ENCODE peak calls at places on chromosomes 5 and 9, in eight cellular contexts. V is fibroblast of lung; Q is GM20000; L is activated CD4-positive, alpha-beta T cell treated with anti-CD3 and anti-CD28 coated beads for 4 hours; O is foreskin keratinocyte; Z is foreskin fibroblast; W is MM.1S; E is A549. K is an unnamed sample.

GRCh38 chr9:68522954-68523353 is 17.7 kb downstream of the TMEM252 start:
- DNase-seq in L (no peak), W (no peak), O (no peak), Q (no peak), V (no peak), E (no peak), Z (no peak), K (no peak)

GRCh38 chr9:114718801-114719221 is 36.8 kb upstream of the TEX48 start:
- DNase-seq in L (peak), E (no peak), W (no peak), V (no peak), O (peak), Q (peak), Z (no peak), K (no peak)

GRCh38 chr5:34927785-34928184 is 1.6 kb upstream of the DNAJC21 start:
- DNase-seq in Z (no peak), L (no peak), W (no peak), V (no peak), O (no peak), Q (no peak), E (no peak), K (no peak)

GRCh38 chr9:134946663-134947062 is 29.0 kb upstream of the FCN1 start:
- DNase-seq in L (no peak), V (no peak), W (no peak), Q (no peak), O (no peak), E (no peak), Z (no peak), K (no peak)

GRCh38 chr9:33703430-33704096 is 91.8 kb upstream of the PRSS3 start:
- DNase-seq in L (no peak), O (no peak), Q (no peak), Z (no peak), V (no peak), E (no peak), W (no peak), K (peak)

GRCh38 chr5:172038167-172038566 is 31.7 kb upstream of the FBXW11 start:
- DNase-seq in E (no peak), Q (no peak), O (no peak), L (no peak), W (no peak), Z (no peak), V (no peak), K (no peak)

GRCh38 chr9:89508951-89509607 is 11.2 kb upstream of the SEMA4D start:
- DNase-seq in W (no peak), L (no peak), O (no peak), Z (no peak), V (no peak), E (no peak), Q (no peak), K (no peak)

GRCh38 chr9:89497978-89498844 is at the start of gene SEMA4D:
- DNase-seq in W (peak), O (no peak), V (peak), Z (peak), E (peak), Q (peak), L (peak), K (peak)

GRCh38 chr9:121878208-121878835 is 214.8 kb downstream of the TTLL11 start:
- DNase-seq in V (no peak), E (no peak), Z (no peak), L (no peak), O (no peak), W (no peak), Q (no peak), K (no peak)

GRCh38 chr9:25994605-25995004 is 316.4 kb upstream of the TUSC1 start:
- DNase-seq in Z (no peak), E (no peak), L (no peak), O (no peak), V (no peak), W (no peak), Q (no peak), K (peak)

GRCh38 chr9:76654575-76654974 is 109.7 kb upstream of the PCA3 start:
- DNase-seq in L (no peak), E (no peak), W (no peak), O (peak), Z (peak), Q (no peak), V (peak), K (peak)

GRCh38 chr9:128505414-128505765 is 871 bp downstream of the GLE1 start:
- DNase-seq in Z (peak), V (peak), E (peak), O (peak), W (no peak), L (no peak), Q (no peak), K (no peak)

GRCh38 chr9:2023532-2023931 is 8.4 kb downstream of the SMARCA2 start:
- DNase-seq in Z (no peak), E (no peak), V (no peak), Q (no peak), W (no peak), L (no peak), O (no peak), K (peak)

GRCh38 chr9:99296375-99296951 is 74.4 kb downstream of the SEC61B start:
- DNase-seq in E (no peak), Z (peak), L (peak), Q (peak), V (peak), W (no peak), O (no peak), K (no peak)

GRCh38 chr5:124395899-124396298 is 350.5 kb downstream of the ZNF608 start:
- DNase-seq in V (no peak), E (no peak), W (no peak), O (no peak), Q (no peak), Z (no peak), L (no peak), K (no peak)

GRCh38 chr9:136190656-136191548 is 14.0 kb downstream of the LHX3 start:
- DNase-seq in E (no peak), V (no peak), O (no peak), W (no peak), L (no peak), Q (no peak), Z (no peak), K (no peak)

GRCh38 chr9:35683323-35683722 is 6.4 kb downstream of the TPM2 start:
- DNase-seq in E (no peak), L (no peak), V (no peak), Q (no peak), O (no peak), Z (no peak), W (no peak), K (no peak)

GRCh38 chr9:129352157-129352870 is 174.3 kb upstream of the IER5L start:
- DNase-seq in Z (peak), L (no peak), V (no peak), O (no peak), E (no peak), Q (no peak), W (no peak), K (no peak)

GRCh38 chr5:168788107-168788506 is 208.9 kb upstream of the PANK3 start:
- DNase-seq in L (no peak), V (no peak), W (no peak), E (no peak), O (no peak), Z (no peak), Q (no peak), K (no peak)

GRCh38 chr9:93635186-93636107 is 59.1 kb downstream of the PHF2 start:
- DNase-seq in Q (no peak), L (no peak), Z (no peak), V (no peak), W (no peak), O (no peak), E (no peak), K (no peak)

GRCh38 chr5:15609076-15609725 is 109.2 kb downstream of the FBXL7 start:
- DNase-seq in Z (no peak), L (no peak), W (no peak), Q (no peak), O (peak), E (no peak), V (no peak), K (no peak)

GRCh38 chr5:57950616-57951228 is 468.1 kb upstream of the ACTBL2 start:
- DNase-seq in V (no peak), Q (no peak), Z (peak), L (no peak), O (no peak), W (no peak), E (no peak), K (no peak)

GRCh38 chr5:134794136-134794535 is 35.6 kb downstream of the DDX46 start:
- DNase-seq in O (peak), Q (no peak), L (no peak), V (no peak), W (no peak), Z (no peak), E (no peak), K (peak)

GRCh38 chr5:63957617-63958016 is 4.6 kb downstream of the HTR1A start:
- DNase-seq in W (no peak), Z (no peak), Q (no peak), E (no peak), V (no peak), L (no peak), O (no peak), K (no peak)

GRCh38 chr5:169545762-169546161 is 37.8 kb upstream of the SPDL1 start:
- DNase-seq in W (no peak), L (no peak), E (peak), Z (peak), Q (peak), O (peak), V (no peak), K (no peak)

GRCh38 chr5:154312571-154312970 is 122.0 kb downstream of the GALNT10 start:
- DNase-seq in V (peak), O (no peak), Q (no peak), L (no peak), Z (peak), E (no peak), W (no peak), K (peak)

GRCh38 chr5:9947231-9947693 is 302.4 kb downstream of the ATPSCKMT start:
- DNase-seq in L (no peak), V (no peak), Q (no peak), W (no peak), O (peak), E (no peak), Z (no peak), K (no peak)

GRCh38 chr5:54837939-54838457 is 147.4 kb downstream of the ESM1 start:
- DNase-seq in O (no peak), V (no peak), Z (no peak), W (no peak), Q (no peak), L (no peak), E (no peak), K (no peak)

K was measured in endothelial cell of umbilical vein.